ENCODE peak calls at places on chromosomes 11 and 22, in five cellular contexts. S is CD8-positive, alpha-beta T cell; U is IMR-90; Q is kidney; J is dorsolateral prefrontal cortex. A is an unnamed sample.

GRCh38 chr22:30665266-30665665 is 2.4 kb downstream of the DUSP18 start:
- DNase-seq in J (no peak), S (no peak), U (no peak), Q (no peak), A (no peak)

GRCh38 chr11:71169328-71169727 is 83.0 kb downstream of the SHANK2 start:
- DNase-seq in U (no peak), Q (no peak), S (no peak), J (no peak), A (no peak)

GRCh38 chr11:124763156-124763947 is 1.3 kb upstream of the ESAM start:
- DNase-seq in Q (peak; percentile 93), U (peak; percentile 60), S (peak; percentile 81), J (peak; percentile 78), A (peak; percentile 86)

GRCh38 chr22:26923498-26923897 is 266.1 kb downstream of the MIAT start:
- DNase-seq in S (no peak), J (no peak), U (no peak), Q (no peak), A (no peak)

GRCh38 chr11:29962243-29962642 is 54.6 kb downstream of the KCNA4 start:
- DNase-seq in Q (no peak), J (no peak), S (no peak), U (no peak), A (no peak)

GRCh38 chr11:6862961-6863360 is at the start of gene OR10A2:
- DNase-seq in J (no peak), Q (no peak), U (peak; percentile 10), S (no peak), A (no peak)

GRCh38 chr11:1547467-1548098 is 24.5 kb downstream of the DUSP8 start:
- DNase-seq in U (no peak), Q (no peak), S (no peak), J (no peak), A (no peak)

GRCh38 chr22:28750471-28750881 is 8.6 kb downstream of the HSCB start:
- DNase-seq in Q (no peak), J (no peak), U (peak; percentile 93), S (no peak), A (no peak)

GRCh38 chr22:25777870-25778269 is 35.9 kb downstream of the MYO18B start:
- DNase-seq in Q (no peak), S (no peak), J (no peak), U (peak; percentile 45), A (no peak)

GRCh38 chr11:72743321-72744221 is 8.6 kb downstream of the ARAP1 start:
- DNase-seq in Q (peak; percentile 64), J (no peak), U (no peak), S (no peak), A (no peak)

GRCh38 chr22:28450109-28450508 is 229.5 kb downstream of the TTC28 start:
- DNase-seq in Q (no peak), S (no peak), J (no peak), U (peak; percentile 9), A (no peak)

GRCh38 chr11:21430532-21430931 is 761.1 kb downstream of the NELL1 start:
- DNase-seq in Q (no peak), S (no peak), J (no peak), U (no peak), A (no peak)

DNA sequence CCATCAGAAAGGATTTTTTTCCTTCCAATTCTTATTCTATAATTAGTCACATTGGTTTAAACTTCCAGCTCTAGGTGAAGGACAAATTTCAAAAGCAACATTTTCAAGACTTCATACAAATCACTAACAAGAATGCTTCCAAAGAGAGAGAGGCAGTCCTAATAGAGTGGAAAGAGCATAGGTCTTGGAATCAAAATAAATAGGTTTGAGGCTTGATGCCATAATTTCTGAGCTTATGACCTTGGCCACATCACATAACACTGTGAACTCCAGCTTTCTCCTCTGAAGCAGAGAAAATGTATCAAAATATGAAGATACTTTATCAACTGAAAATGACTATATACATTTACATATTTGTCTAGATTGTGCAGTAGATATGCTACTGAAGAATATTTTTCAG is 246.8 kb downstream of the GRM5 start:
- DNase-seq in U (no peak), J (no peak), Q (no peak), S (no peak), A (no peak)
- TF ChIP-seq CTCF in U (no peak), J (no peak), Q (no peak), S (no peak), A (no peak)

DNA sequence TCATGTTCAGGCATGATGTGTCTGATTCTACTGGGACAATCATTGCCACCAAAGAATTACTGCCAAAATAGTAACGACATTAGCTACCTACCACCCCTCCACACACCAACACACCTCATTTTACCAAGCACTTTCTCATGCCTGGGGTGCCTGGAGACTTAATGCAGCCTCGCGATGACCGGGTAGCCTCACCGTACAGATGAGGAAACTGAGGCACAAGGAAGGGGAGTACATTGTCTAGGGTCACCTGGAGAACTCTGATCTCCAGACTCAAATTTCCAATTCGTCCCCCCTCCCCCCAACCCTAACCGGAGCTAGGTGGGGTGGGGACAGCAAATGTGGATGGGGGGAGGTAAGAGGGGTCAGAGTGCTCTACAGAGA is 2.7 kb upstream of the RTN4RL2 start:
- DNase-seq in Q (peak; percentile 21), U (no peak), S (no peak), J (no peak), A (no peak)
- TF ChIP-seq CTCF in Q (no peak), U (no peak), S (peak; percentile 43), J (no peak), A (no peak)

GRCh38 chr11:95262994-95263764 is 32.2 kb upstream of the SESN3 start:
- DNase-seq in U (no peak), J (no peak), Q (no peak), S (no peak), A (no peak)
- TF ChIP-seq CTCF in U (no peak), J (no peak), Q (no peak), S (no peak), A (no peak)

GRCh38 chr22:19631899-19632670 is 82.2 kb upstream of the SEPTIN5 start:
- DNase-seq in J (no peak), Q (peak; percentile 48), U (peak; percentile 27), S (no peak), A (no peak)
- TF ChIP-seq CTCF in J (no peak), Q (no peak), U (peak; percentile 58), S (no peak), A (peak; percentile 53)

GRCh38 chr11:76391811-76392475 is 10.8 kb downstream of the GVQW3 start:
- DNase-seq in S (no peak), J (no peak), U (no peak), Q (no peak), A (no peak)
- TF ChIP-seq CTCF in S (no peak), J (no peak), U (no peak), Q (no peak), A (no peak)

GRCh38 chr11:94968334-94968958 is 4.9 kb downstream of the CWC15 start:
- DNase-seq in U (peak; percentile 60), Q (no peak), J (no peak), S (no peak), A (no peak)
- TF ChIP-seq CTCF in U (peak; percentile 69), Q (peak; percentile 27), J (peak; percentile 64), S (peak; percentile 59), A (peak; percentile 69)

DNA sequence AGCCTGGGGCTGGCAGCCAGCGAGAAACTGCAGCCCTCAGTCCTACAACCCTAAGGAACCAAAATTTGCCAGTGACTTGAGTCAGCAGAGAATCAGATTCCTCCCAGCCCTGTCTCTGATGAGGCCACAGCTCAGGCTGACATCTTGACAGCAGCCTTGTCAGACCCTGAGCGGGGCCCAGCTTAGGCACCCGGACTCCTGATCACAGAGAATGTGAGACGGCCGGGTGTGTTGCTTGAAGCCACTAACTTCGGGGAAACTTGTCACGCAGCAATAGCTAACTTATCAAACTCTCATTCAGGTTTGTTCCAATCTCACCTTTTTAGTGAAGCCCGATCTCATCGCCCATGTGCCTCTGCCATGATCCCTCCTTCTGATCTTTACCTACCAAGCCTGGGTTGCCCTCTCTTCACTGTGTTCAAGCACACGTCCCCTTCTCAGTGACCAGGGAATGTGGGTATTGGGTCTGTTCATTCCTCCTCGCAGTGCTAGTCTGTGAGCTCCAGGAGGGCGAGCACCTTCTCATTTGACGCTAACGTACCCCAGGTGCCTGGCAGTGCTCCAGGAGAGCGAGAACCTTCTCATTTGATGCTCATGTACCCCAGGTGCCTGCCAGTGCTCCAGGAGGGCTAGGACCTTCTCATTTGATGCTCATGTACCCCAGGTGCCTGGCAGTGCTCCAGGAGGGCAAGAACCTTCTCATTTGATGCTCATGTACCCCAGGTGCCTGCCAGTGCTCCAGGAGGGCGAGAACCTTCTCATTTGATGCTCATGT is 280.7 kb downstream of the BRD1 start:
- DNase-seq in J (peak; percentile 7), Q (peak; percentile 26), U (no peak), S (no peak), A (no peak)
- TF ChIP-seq CTCF in J (no peak), Q (no peak), U (no peak), S (no peak), A (no peak)